ENCODE peak calls at places on chromosome 14, in nine cellular contexts. M is stimulated activated CD4-positive, alpha-beta T cell treated with anti-CD3 and anti-CD28 coated beads, Interleukin-15, amount 100 ng/mL, for 1 hour; V is NCI-H1694 treated with DMSO at 0.1 percent for 48 hours; A is HEK293T; N is gastrocnemius medialis; F is NAMALWA; C is fibroblast of the conjunctiva; W is stimulated activated CD8-positive, alpha-beta memory T cell treated with anti-CD3 and anti-CD28 coated beads, Interleukin-4, amount 100 ng/mL, for 4 hours; X is ascending aorta. P is an unnamed sample.

GRCh38 chr14:92010644-92011043 is 29.2 kb downstream of the TRIP11 start:
- DNase-seq in M (no peak), V (no peak), A (no peak), N (no peak), F (no peak), C (no peak), W (no peak), X (no peak), P (no peak)

GRCh38 chr14:101400815-101401214 is 160.5 kb upstream of the DIO3 start:
- DNase-seq in M (no peak), V (no peak), A (no peak), N (no peak), F (no peak), C (no peak), W (no peak), X (no peak), P (no peak)

GRCh38 chr14:73283592-73284379 is 46.5 kb downstream of the PAPLN start:
- DNase-seq in M (no peak), V (peak; percentile 91), A (no peak), N (no peak), F (no peak), C (peak; percentile 18), W (no peak), X (no peak), P (peak; percentile 18)

GRCh38 chr14:58749066-58749669 is 111.4 kb downstream of the DACT1 start:
- DNase-seq in M (no peak), V (no peak), A (peak; percentile 49), N (no peak), F (peak; percentile 2), C (peak; percentile 35), W (no peak), X (peak; percentile 75), P (peak; percentile 92)

GRCh38 chr14:92487513-92488133 is 26.0 kb upstream of the RIN3 start:
- DNase-seq in M (no peak), V (no peak), A (no peak), N (no peak), F (no peak), C (no peak), W (no peak), X (no peak), P (no peak)

GRCh38 chr14:96079066-96079465 is 39.9 kb downstream of the C14orf132 start:
- DNase-seq in M (no peak), V (no peak), A (no peak), N (no peak), F (no peak), C (no peak), W (no peak), X (no peak), P (no peak)

GRCh38 chr14:91414475-91415342 is 2.9 kb downstream of the CCDC88C start:
- DNase-seq in M (no peak), V (no peak), A (no peak), N (no peak), F (no peak), C (no peak), W (no peak), X (peak; percentile 43), P (no peak)

GRCh38 chr14:101717663-101718490 is 43.6 kb upstream of the PPP2R5C start:
- DNase-seq in M (no peak), V (no peak), A (no peak), N (no peak), F (no peak), C (no peak), W (no peak), X (peak; percentile 45), P (no peak)

GRCh38 chr14:73944432-73945158 is 5.3 kb downstream of the FAM161B start:
- DNase-seq in M (no peak), V (no peak), A (no peak), N (no peak), F (no peak), C (no peak), W (no peak), X (no peak), P (no peak)

GRCh38 chr14:31968107-31968810 is 108.8 kb upstream of the ARHGAP5 start:
- DNase-seq in M (no peak), V (no peak), A (no peak), N (no peak), F (no peak), C (no peak), W (no peak), X (no peak), P (no peak)

GRCh38 chr14:105605501-105606304 is 79.3 kb downstream of the TMEM121 start:
- DNase-seq in M (no peak), V (no peak), A (no peak), N (no peak), F (no peak), C (no peak), W (no peak), X (peak; percentile 55), P (no peak)

GRCh38 chr14:90514566-90514965 is 117.7 kb downstream of the CALM1 start:
- DNase-seq in M (no peak), V (no peak), A (no peak), N (no peak), F (no peak), C (no peak), W (no peak), X (no peak), P (no peak)

GRCh38 chr14:95562892-95563685 is 28.2 kb downstream of the GLRX5 start:
- DNase-seq in M (no peak), V (no peak), A (no peak), N (no peak), F (no peak), C (no peak), W (no peak), X (no peak), P (no peak)

GRCh38 chr14:105168979-105169507 is 467 bp upstream of the JAG2 start:
- DNase-seq in M (peak; percentile 18), V (peak; percentile 70), A (peak; percentile 71), N (no peak), F (peak; percentile 70), C (no peak), W (no peak), X (no peak), P (no peak)

GRCh38 chr14:74882103-74882920 is 596 bp downstream of the DLST start:
- DNase-seq in M (peak; percentile 35), V (no peak), A (no peak), N (peak; percentile 33), F (peak; percentile 54), C (no peak), W (peak; percentile 18), X (peak; percentile 77), P (no peak)

GRCh38 chr14:105364100-105364708 is 34.1 kb upstream of the TEX22 start:
- DNase-seq in M (peak; percentile 27), V (no peak), A (no peak), N (no peak), F (no peak), C (peak; percentile 36), W (no peak), X (no peak), P (no peak)

GRCh38 chr14:59060841-59061240 is 127.6 kb upstream of the DAAM1 start:
- DNase-seq in M (no peak), V (no peak), A (no peak), N (no peak), F (no peak), C (no peak), W (no peak), X (no peak), P (peak; percentile 47)

GRCh38 chr14:39472078-39472477 is 39.8 kb upstream of the FBXO33 start:
- DNase-seq in M (no peak), V (no peak), A (no peak), N (no peak), F (no peak), C (no peak), W (no peak), X (no peak), P (no peak)

GRCh38 chr14:77867476-77867875 is 67.6 kb downstream of the ADCK1 start:
- DNase-seq in M (no peak), V (no peak), A (no peak), N (no peak), F (no peak), C (no peak), W (no peak), X (no peak), P (no peak)

GRCh38 chr14:90483551-90483950 is 86.7 kb downstream of the CALM1 start:
- DNase-seq in M (no peak), V (no peak), A (no peak), N (no peak), F (no peak), C (no peak), W (no peak), X (no peak), P (no peak)

GRCh38 chr14:65377576-65377975 is 35.0 kb upstream of the FUT8 start:
- DNase-seq in M (no peak), V (no peak), A (no peak), N (no peak), F (peak; percentile 17), C (peak; percentile 56), W (no peak), X (no peak), P (no peak)

GRCh38 chr14:93946104-93946503 is 19.0 kb downstream of the FAM181A start:
- DNase-seq in M (no peak), V (no peak), A (no peak), N (peak; percentile 82), F (no peak), C (no peak), W (no peak), X (no peak), P (no peak)

GRCh38 chr14:104552738-104553125 is 26.8 kb upstream of the C14orf180 start:
- DNase-seq in M (no peak), V (no peak), A (no peak), N (no peak), F (no peak), C (no peak), W (no peak), X (peak; percentile 33), P (no peak)

GRCh38 chr14:105446971-105447370 is 27.3 kb downstream of the MTA1 start:
- DNase-seq in M (no peak), V (no peak), A (no peak), N (no peak), F (no peak), C (no peak), W (no peak), X (no peak), P (no peak)

GRCh38 chr14:80133457-80133856 is 77.8 kb downstream of the DIO2 start:
- DNase-seq in M (no peak), V (no peak), A (no peak), N (no peak), F (no peak), C (no peak), W (no peak), X (no peak), P (no peak)

GRCh38 chr14:74955229-74955999 is at the start of gene PGF:
- DNase-seq in M (no peak), V (no peak), A (peak; percentile 77), N (peak; percentile 47), F (no peak), C (no peak), W (no peak), X (peak; percentile 82), P (no peak)

GRCh38 chr14:95519699-95520098 is 3.2 kb upstream of the SYNE3 start:
- DNase-seq in M (no peak), V (no peak), A (no peak), N (peak; percentile 78), F (peak; percentile 59), C (peak; percentile 85), W (peak; percentile 48), X (peak; percentile 95), P (no peak)

GRCh38 chr14:30251017-30251416 is 307.9 kb upstream of the G2E3 start:
- DNase-seq in M (no peak), V (no peak), A (no peak), N (no peak), F (no peak), C (no peak), W (no peak), X (no peak), P (no peak)

GRCh38 chr14:24279301-24280186 is 8.1 kb upstream of the RABGGTA start:
- DNase-seq in M (peak; percentile 30), V (peak; percentile 61), A (no peak), N (no peak), F (peak; percentile 32), C (no peak), W (no peak), X (no peak), P (no peak)

GRCh38 chr14:58298477-58298879 is at the start of gene ARID4A:
- DNase-seq in M (peak; percentile 53), V (no peak), A (no peak), N (no peak), F (no peak), C (no peak), W (peak; percentile 47), X (no peak), P (no peak)

P was measured in astrocyte of the cerebellum.